ENCODE peak calls at places on chromosomes 6 and 20, in five cellular contexts. One of them, this sample, is unnamed.

GRCh38 chr6:108168980-108169800 is 3.4 kb downstream of the NR2E1 start:
- DNase-seq in H1: peak; percentile 69
- DNase-seq in Panc1: no peak
- DNase-seq in CD8-positive, alpha-beta T cell: no peak
- DNase-seq in left lung: peak; percentile 80
- DNase-seq in this sample: no peak

GRCh38 chr6:166197361-166197760 is 29.7 kb upstream of the TBXT start:
- DNase-seq in H1: no peak
- DNase-seq in Panc1: no peak
- DNase-seq in CD8-positive, alpha-beta T cell: no peak
- DNase-seq in left lung: no peak
- DNase-seq in this sample: no peak

GRCh38 chr20:768426-768978 is at the start of gene SLC52A3:
- DNase-seq in H1: peak; percentile 80
- DNase-seq in Panc1: no peak
- DNase-seq in CD8-positive, alpha-beta T cell: no peak
- DNase-seq in left lung: no peak
- DNase-seq in this sample: no peak

GRCh38 chr20:58981564-58982364 is 708 bp downstream of the NELFCD start:
- DNase-seq in H1: peak; percentile 62
- DNase-seq in Panc1: no peak
- DNase-seq in CD8-positive, alpha-beta T cell: no peak
- DNase-seq in left lung: no peak
- DNase-seq in this sample: peak; percentile 18

GRCh38 chr20:31712564-31713311 is 9.9 kb downstream of the BCL2L1 start:
- DNase-seq in H1: peak; percentile 55
- DNase-seq in Panc1: no peak
- DNase-seq in CD8-positive, alpha-beta T cell: no peak
- DNase-seq in left lung: no peak
- DNase-seq in this sample: no peak

GRCh38 chr6:44049163-44049988 is 77.9 kb downstream of the MRPL14 start:
- DNase-seq in H1: no peak
- DNase-seq in Panc1: no peak
- DNase-seq in CD8-positive, alpha-beta T cell: no peak
- DNase-seq in left lung: no peak
- DNase-seq in this sample: peak; percentile 65

GRCh38 chr20:6767536-6768227 is at the start of gene BMP2:
- DNase-seq in H1: peak; percentile 78
- DNase-seq in Panc1: no peak
- DNase-seq in CD8-positive, alpha-beta T cell: no peak
- DNase-seq in left lung: peak; percentile 87
- DNase-seq in this sample: no peak

GRCh38 chr20:703426-703825 is 27.8 kb upstream of the SCRT2 start:
- DNase-seq in H1: no peak
- DNase-seq in Panc1: no peak
- DNase-seq in CD8-positive, alpha-beta T cell: no peak
- DNase-seq in left lung: no peak
- DNase-seq in this sample: no peak

GRCh38 chr6:25369450-25370086 is 90.4 kb downstream of the CARMIL1 start:
- DNase-seq in H1: no peak
- DNase-seq in Panc1: no peak
- DNase-seq in CD8-positive, alpha-beta T cell: peak; percentile 47
- DNase-seq in left lung: no peak
- DNase-seq in this sample: peak; percentile 40

GRCh38 chr6:113858067-113858604 is 991 bp downstream of the MARCKS start:
- DNase-seq in H1: peak; percentile 60
- DNase-seq in Panc1: no peak
- DNase-seq in CD8-positive, alpha-beta T cell: no peak
- DNase-seq in left lung: peak; percentile 84
- DNase-seq in this sample: peak; percentile 12

GRCh38 chr20:37680420-37680819 is 13.4 kb upstream of the CTNNBL1 start:
- DNase-seq in H1: no peak
- DNase-seq in Panc1: no peak
- DNase-seq in CD8-positive, alpha-beta T cell: no peak
- DNase-seq in left lung: no peak
- DNase-seq in this sample: no peak

GRCh38 chr20:31551581-31552081 is 37.4 kb downstream of the HM13 start:
- DNase-seq in H1: no peak
- DNase-seq in Panc1: no peak
- DNase-seq in CD8-positive, alpha-beta T cell: no peak
- DNase-seq in left lung: no peak
- DNase-seq in this sample: no peak

GRCh38 chr6:133888931-133889556 is at the start of gene TCF21:
- DNase-seq in H1: peak; percentile 72
- DNase-seq in Panc1: no peak
- DNase-seq in CD8-positive, alpha-beta T cell: no peak
- DNase-seq in left lung: no peak
- DNase-seq in this sample: no peak

GRCh38 chr6:143967861-143968498 is 40.1 kb downstream of the PLAGL1 start:
- DNase-seq in H1: no peak
- DNase-seq in Panc1: no peak
- DNase-seq in CD8-positive, alpha-beta T cell: no peak
- DNase-seq in left lung: no peak
- DNase-seq in this sample: no peak

GRCh38 chr6:15399651-15400470 is 154.0 kb downstream of the JARID2 start:
- DNase-seq in H1: no peak
- DNase-seq in Panc1: no peak
- DNase-seq in CD8-positive, alpha-beta T cell: no peak
- DNase-seq in left lung: no peak
- DNase-seq in this sample: no peak

GRCh38 chr6:3566812-3567211 is 110.0 kb upstream of the SLC22A23 start:
- DNase-seq in H1: no peak
- DNase-seq in Panc1: no peak
- DNase-seq in CD8-positive, alpha-beta T cell: no peak
- DNase-seq in left lung: no peak
- DNase-seq in this sample: no peak

GRCh38 chr6:11748591-11748990 is 30.0 kb downstream of the ADTRP start:
- DNase-seq in H1: no peak
- DNase-seq in Panc1: no peak
- DNase-seq in CD8-positive, alpha-beta T cell: no peak
- DNase-seq in left lung: no peak
- DNase-seq in this sample: no peak

GRCh38 chr6:107565165-107565723 is 75.3 kb downstream of the SOBP start:
- DNase-seq in H1: no peak
- DNase-seq in Panc1: no peak
- DNase-seq in CD8-positive, alpha-beta T cell: no peak
- DNase-seq in left lung: no peak
- DNase-seq in this sample: no peak

GRCh38 chr6:75402296-75402695 is 91.3 kb downstream of the FILIP1 start:
- DNase-seq in H1: no peak
- DNase-seq in Panc1: no peak
- DNase-seq in CD8-positive, alpha-beta T cell: no peak
- DNase-seq in left lung: no peak
- DNase-seq in this sample: no peak

GRCh38 chr6:56729719-56730118 is 87.0 kb upstream of the DST start:
- DNase-seq in H1: no peak
- DNase-seq in Panc1: peak; percentile 76
- DNase-seq in CD8-positive, alpha-beta T cell: no peak
- DNase-seq in left lung: no peak
- DNase-seq in this sample: no peak

GRCh38 chr20:24628985-24629384 is 159.6 kb downstream of the SYNDIG1 start:
- DNase-seq in H1: peak; percentile 14
- DNase-seq in Panc1: no peak
- DNase-seq in CD8-positive, alpha-beta T cell: no peak
- DNase-seq in left lung: no peak
- DNase-seq in this sample: no peak

GRCh38 chr6:127475823-127476176 is 16.6 kb upstream of the KIAA0408 start:
- DNase-seq in H1: no peak
- DNase-seq in Panc1: no peak
- DNase-seq in CD8-positive, alpha-beta T cell: no peak
- DNase-seq in left lung: no peak
- DNase-seq in this sample: no peak

GRCh38 chr6:47073125-47074110 is 31.3 kb upstream of the ADGRF1 start:
- DNase-seq in H1: no peak
- DNase-seq in Panc1: no peak
- DNase-seq in CD8-positive, alpha-beta T cell: no peak
- DNase-seq in left lung: no peak
- DNase-seq in this sample: no peak

GRCh38 chr20:23235173-23236027 is 115.2 kb upstream of the NXT1 start:
- DNase-seq in H1: peak; percentile 71
- DNase-seq in Panc1: no peak
- DNase-seq in CD8-positive, alpha-beta T cell: no peak
- DNase-seq in left lung: peak; percentile 89
- DNase-seq in this sample: no peak

GRCh38 chr20:50029697-50030428 is 47.1 kb downstream of the SNAI1 start:
- DNase-seq in H1: no peak
- DNase-seq in Panc1: no peak
- DNase-seq in CD8-positive, alpha-beta T cell: no peak
- DNase-seq in left lung: no peak
- DNase-seq in this sample: no peak

GRCh38 chr6:26183581-26184408 is 96.6 kb downstream of the HFE start:
- DNase-seq in H1: peak; percentile 82
- DNase-seq in Panc1: peak; percentile 93
- DNase-seq in CD8-positive, alpha-beta T cell: peak; percentile 57
- DNase-seq in left lung: peak; percentile 81
- DNase-seq in this sample: peak; percentile 44

GRCh38 chr20:48338717-48339116 is 489.1 kb downstream of the PREX1 start:
- DNase-seq in H1: no peak
- DNase-seq in Panc1: no peak
- DNase-seq in CD8-positive, alpha-beta T cell: no peak
- DNase-seq in left lung: no peak
- DNase-seq in this sample: no peak

GRCh38 chr6:56995347-56995746 is 40.4 kb downstream of the BEND6 start:
- DNase-seq in H1: no peak
- DNase-seq in Panc1: no peak
- DNase-seq in CD8-positive, alpha-beta T cell: no peak
- DNase-seq in left lung: no peak
- DNase-seq in this sample: no peak

GRCh38 chr6:94956910-94957309 is 620.4 kb upstream of the MANEA start:
- DNase-seq in H1: no peak
- DNase-seq in Panc1: no peak
- DNase-seq in CD8-positive, alpha-beta T cell: no peak
- DNase-seq in left lung: no peak
- DNase-seq in this sample: no peak

GRCh38 chr20:755931-756330 is 12.4 kb downstream of the SLC52A3 start:
- DNase-seq in H1: no peak
- DNase-seq in Panc1: no peak
- DNase-seq in CD8-positive, alpha-beta T cell: no peak
- DNase-seq in left lung: no peak
- DNase-seq in this sample: no peak

GRCh38 chr20:33675127-33675954 is 1.1 kb upstream of the NECAB3 start:
- DNase-seq in H1: no peak
- DNase-seq in Panc1: no peak
- DNase-seq in CD8-positive, alpha-beta T cell: no peak
- DNase-seq in left lung: peak; percentile 31
- DNase-seq in this sample: no peak

GRCh38 chr6:54193560-54193959 is 82.3 kb downstream of the MLIP start:
- DNase-seq in H1: no peak
- DNase-seq in Panc1: no peak
- DNase-seq in CD8-positive, alpha-beta T cell: no peak
- DNase-seq in left lung: no peak
- DNase-seq in this sample: no peak

GRCh38 chr6:108872001-108872974 is 24.1 kb downstream of the ARMC2 start:
- DNase-seq in H1: no peak
- DNase-seq in Panc1: no peak
- DNase-seq in CD8-positive, alpha-beta T cell: peak; percentile 65
- DNase-seq in left lung: no peak
- DNase-seq in this sample: peak; percentile 59

GRCh38 chr6:67608099-67608749 is 1026.9 kb upstream of the ADGRB3 start:
- DNase-seq in H1: no peak
- DNase-seq in Panc1: no peak
- DNase-seq in CD8-positive, alpha-beta T cell: no peak
- DNase-seq in left lung: no peak
- DNase-seq in this sample: no peak

GRCh38 chr6:160013987-160014868 is 45.3 kb downstream of the IGF2R start:
- DNase-seq in H1: no peak
- DNase-seq in Panc1: no peak
- DNase-seq in CD8-positive, alpha-beta T cell: no peak
- DNase-seq in left lung: no peak
- DNase-seq in this sample: no peak

GRCh38 chr6:50853924-50854323 is 35.3 kb downstream of the TFAP2B start:
- DNase-seq in H1: no peak
- DNase-seq in Panc1: no peak
- DNase-seq in CD8-positive, alpha-beta T cell: no peak
- DNase-seq in left lung: no peak
- DNase-seq in this sample: no peak
- H3K27me3 ChIP-seq in H1: peaks cover 53% of the 10 kb centered on the region
- H3K27me3 ChIP-seq in Panc1: no peaks in the 10 kb centered on the region
- H3K27me3 ChIP-seq in CD8-positive, alpha-beta T cell: peaks cover 4% of the 10 kb centered on the region
- H3K27me3 ChIP-seq in left lung: peaks cover 35% of the 10 kb centered on the region
- H3K27me3 ChIP-seq in this sample: peaks cover 5% of the 10 kb centered on the region

GRCh38 chr6:34143196-34143883 is 2.5 kb downstream of the GRM4 start:
- DNase-seq in H1: no peak
- DNase-seq in Panc1: no peak
- DNase-seq in CD8-positive, alpha-beta T cell: no peak
- DNase-seq in left lung: peak; percentile 45
- DNase-seq in this sample: no peak
- H3K27me3 ChIP-seq in H1: peaks cover 46% of the 10 kb centered on the region
- H3K27me3 ChIP-seq in Panc1: no peaks in the 10 kb centered on the region
- H3K27me3 ChIP-seq in CD8-positive, alpha-beta T cell: peaks cover 44% of the 10 kb centered on the region
- H3K27me3 ChIP-seq in left lung: peaks cover 72% of the 10 kb centered on the region
- H3K27me3 ChIP-seq in this sample: peaks cover 9% of the 10 kb centered on the region

GRCh38 chr20:62554214-62554897 is 78.6 kb upstream of the GATA5 start:
- DNase-seq in H1: no peak
- DNase-seq in Panc1: no peak
- DNase-seq in CD8-positive, alpha-beta T cell: no peak
- DNase-seq in left lung: no peak
- DNase-seq in this sample: no peak

GRCh38 chr20:62553838-62554161 is 78.0 kb upstream of the GATA5 start:
- DNase-seq in H1: no peak
- DNase-seq in Panc1: no peak
- DNase-seq in CD8-positive, alpha-beta T cell: no peak
- DNase-seq in left lung: no peak
- DNase-seq in this sample: no peak

GRCh38 chr20:62555642-62556420 is 80.0 kb upstream of the GATA5 start:
- DNase-seq in H1: no peak
- DNase-seq in Panc1: no peak
- DNase-seq in CD8-positive, alpha-beta T cell: no peak
- DNase-seq in left lung: no peak
- DNase-seq in this sample: no peak

GRCh38 chr20:62553136-62553837 is 77.5 kb upstream of the GATA5 start:
- DNase-seq in H1: no peak
- DNase-seq in Panc1: no peak
- DNase-seq in CD8-positive, alpha-beta T cell: no peak
- DNase-seq in left lung: no peak
- DNase-seq in this sample: no peak

GRCh38 chr20:62554898-62555641 is 79.3 kb upstream of the GATA5 start:
- DNase-seq in H1: no peak
- DNase-seq in Panc1: no peak
- DNase-seq in CD8-positive, alpha-beta T cell: no peak
- DNase-seq in left lung: no peak
- DNase-seq in this sample: no peak
- H3K27me3 ChIP-seq in H1: peaks cover 21% of the 10 kb centered on the region
- H3K27me3 ChIP-seq in Panc1: no peaks in the 10 kb centered on the region
- H3K27me3 ChIP-seq in CD8-positive, alpha-beta T cell: peaks cover 9% of the 10 kb centered on the region
- H3K27me3 ChIP-seq in left lung: peaks cover 36% of the 10 kb centered on the region
- H3K27me3 ChIP-seq in this sample: no peaks in the 10 kb centered on the region

DNA sequence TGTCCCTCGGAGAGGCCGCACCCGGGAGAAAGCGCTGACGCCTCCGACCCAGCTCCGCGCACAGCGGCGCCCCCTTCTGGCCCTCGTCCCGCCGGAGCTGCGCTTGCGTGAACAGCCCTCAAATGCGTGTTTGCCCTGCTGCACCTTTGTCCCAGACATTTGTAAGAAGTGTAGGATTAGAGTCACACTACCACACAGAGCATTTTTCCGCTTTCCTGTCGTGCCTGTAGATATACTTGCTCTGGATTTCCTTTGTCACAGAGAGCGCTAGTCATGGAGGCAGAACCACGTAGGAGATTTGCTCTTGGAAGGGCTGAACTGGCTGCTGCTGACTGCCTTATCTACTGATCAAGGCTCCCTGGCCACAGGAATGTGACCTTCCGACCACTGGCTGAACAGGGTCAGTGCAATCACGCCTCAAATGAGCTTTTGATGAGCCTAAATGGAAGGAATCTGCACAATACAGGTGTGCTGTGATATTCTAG is 62.3 kb downstream of the PAX1 start:
- DNase-seq in H1: peak; percentile 96
- DNase-seq in Panc1: no peak
- DNase-seq in CD8-positive, alpha-beta T cell: no peak
- DNase-seq in left lung: peak; percentile 75
- DNase-seq in this sample: no peak
- H3K27me3 ChIP-seq in H1: peaks cover 6% of the 10 kb centered on the region
- H3K27me3 ChIP-seq in Panc1: no peaks in the 10 kb centered on the region
- H3K27me3 ChIP-seq in CD8-positive, alpha-beta T cell: no peaks in the 10 kb centered on the region
- H3K27me3 ChIP-seq in left lung: no peaks in the 10 kb centered on the region
- H3K27me3 ChIP-seq in this sample: no peaks in the 10 kb centered on the region

This sample was measured in CD4-positive, CD25-positive, alpha-beta regulatory T cell.